ENCODE peak calls at places on chromosomes 3 and 15, in seven cellular contexts. D, E, X, U, S, G and P are unnamed samples.
A peak's percentile ranks its signal among the peaks of the same experiment; 100 is the strongest.

GRCh38 chr3:105867690-105868449 is 942 bp downstream of the CBLB start:
- DNase-seq in D (peak; percentile 6), E (no peak), X (no peak), U (no peak), S (peak; percentile 21), G (no peak), P (no peak)

GRCh38 chr3:141738636-141739363 is 702 bp downstream of the RNF7 start:
- DNase-seq in D (peak; percentile 53), E (no peak), X (no peak), U (no peak), S (peak; percentile 41), G (peak; percentile 45), P (peak; percentile 37)

GRCh38 chr15:63349156-63349555 is 32.5 kb downstream of the CA12 start:
- DNase-seq in D (no peak), E (no peak), X (no peak), U (no peak), S (no peak), G (no peak), P (no peak)

GRCh38 chr3:148723591-148723990 is 25.9 kb downstream of the AGTR1 start:
- DNase-seq in D (no peak), E (no peak), X (no peak), U (no peak), S (no peak), G (peak; percentile 38), P (no peak)

GRCh38 chr3:129614927-129615363 is 8.5 kb upstream of the PLXND1 start:
- DNase-seq in D (no peak), E (peak; percentile 86), X (no peak), U (peak; percentile 75), S (no peak), G (no peak), P (no peak)

GRCh38 chr15:68375716-68376220 is 56.2 kb downstream of the ITGA11 start:
- DNase-seq in D (no peak), E (no peak), X (no peak), U (peak; percentile 1), S (no peak), G (no peak), P (no peak)

GRCh38 chr3:15964605-15965061 is 166.9 kb upstream of the ANKRD28 start:
- DNase-seq in D (peak; percentile 25), E (no peak), X (no peak), U (no peak), S (no peak), G (peak; percentile 69), P (no peak)

GRCh38 chr15:68638953-68639500 is 60.2 kb downstream of the CORO2B start:
- DNase-seq in D (no peak), E (no peak), X (no peak), U (no peak), S (no peak), G (no peak), P (no peak)

GRCh38 chr15:41429003-41429890 is 12.4 kb downstream of the RTF1 start:
- DNase-seq in D (no peak), E (no peak), X (no peak), U (no peak), S (no peak), G (no peak), P (no peak)

GRCh38 chr3:65045138-65045537 is 357.3 kb upstream of the ADAMTS9 start:
- DNase-seq in D (no peak), E (no peak), X (no peak), U (no peak), S (no peak), G (no peak), P (no peak)

GRCh38 chr3:135143474-135143873 is 348.4 kb downstream of the EPHB1 start:
- DNase-seq in D (no peak), E (no peak), X (no peak), U (no peak), S (no peak), G (no peak), P (no peak)

GRCh38 chr3:144162042-144162441 is 190.4 kb downstream of the DIPK2A start:
- DNase-seq in D (no peak), E (no peak), X (no peak), U (no peak), S (no peak), G (no peak), P (no peak)

GRCh38 chr3:66425032-66425431 is 75.8 kb downstream of the LRIG1 start:
- DNase-seq in D (no peak), E (no peak), X (no peak), U (peak; percentile 71), S (no peak), G (no peak), P (no peak)

GRCh38 chr15:71753346-71753745 is 57.0 kb upstream of the NR2E3 start:
- DNase-seq in D (no peak), E (no peak), X (no peak), U (no peak), S (no peak), G (no peak), P (no peak)

GRCh38 chr3:177777699-177778098 is 580.4 kb upstream of the TBL1XR1 start:
- DNase-seq in D (peak; percentile 84), E (no peak), X (no peak), U (no peak), S (peak; percentile 8), G (peak; percentile 77), P (no peak)

GRCh38 chr3:56415672-56416071 is 52.6 kb downstream of the ERC2 start:
- DNase-seq in D (no peak), E (no peak), X (no peak), U (no peak), S (no peak), G (peak; percentile 16), P (no peak)

GRCh38 chr3:155323063-155323666 is 29.7 kb upstream of the STRIT1 start:
- DNase-seq in D (peak; percentile 83), E (no peak), X (no peak), U (no peak), S (peak; percentile 9), G (peak; percentile 88), P (peak; percentile 11)

GRCh38 chr3:4008205-4008604 is 209.0 kb downstream of the LRRN1 start:
- DNase-seq in D (no peak), E (no peak), X (no peak), U (no peak), S (no peak), G (no peak), P (no peak)

GRCh38 chr3:4006288-4006687 is 207.1 kb downstream of the LRRN1 start:
- DNase-seq in D (no peak), E (peak; percentile 30), X (no peak), U (no peak), S (no peak), G (no peak), P (no peak)

GRCh38 chr3:4011136-4011535 is 211.9 kb downstream of the LRRN1 start:
- DNase-seq in D (no peak), E (no peak), X (no peak), U (no peak), S (no peak), G (no peak), P (no peak)
- H3K4me3 ChIP-seq in D (no peak overlapping the region), E (no peak overlapping the region), X (no peak overlapping the region), U (no peak overlapping the region), S (no peak overlapping the region), G (no peak overlapping the region), P (no peak overlapping the region)

GRCh38 chr3:34856081-34856480 is 783.2 kb upstream of the ARPP21 start:
- DNase-seq in D (no peak), E (no peak), X (no peak), U (no peak), S (no peak), G (peak; percentile 74), P (no peak)

GRCh38 chr3:34858067-34858466 is 781.3 kb upstream of the ARPP21 start:
- DNase-seq in D (no peak), E (no peak), X (no peak), U (no peak), S (no peak), G (no peak), P (no peak)

GRCh38 chr3:34863485-34863884 is 775.8 kb upstream of the ARPP21 start:
- DNase-seq in D (no peak), E (no peak), X (no peak), U (no peak), S (no peak), G (no peak), P (no peak)

GRCh38 chr3:34856577-34856976 is 782.7 kb upstream of the ARPP21 start:
- DNase-seq in D (peak; percentile 40), E (no peak), X (no peak), U (no peak), S (no peak), G (peak; percentile 63), P (no peak)

GRCh38 chr3:34859741-34860140 is 779.6 kb upstream of the ARPP21 start:
- DNase-seq in D (no peak), E (no peak), X (no peak), U (no peak), S (no peak), G (peak; percentile 40), P (no peak)
- H3K4me3 ChIP-seq in D (no peak overlapping the region), E (no peak overlapping the region), X (no peak overlapping the region), U (no peak overlapping the region), S (no peak overlapping the region), G (no peak overlapping the region), P (no peak overlapping the region)

GRCh38 chr15:60370804-60371700 is 26.7 kb downstream of the ANXA2 start:
- DNase-seq in D (peak; percentile 96), E (peak; percentile 90), X (no peak), U (peak; percentile 72), S (no peak), G (no peak), P (peak; percentile 34)
- H3K4me3 ChIP-seq in D (no peak overlapping the region), E (no peak overlapping the region), X (no peak overlapping the region), U (no peak overlapping the region), S (no peak overlapping the region), G (no peak overlapping the region), P (no peak overlapping the region)

GRCh38 chr15:73049564-73050215 is 2.6 kb upstream of the NEO1 start:
- DNase-seq in D (no peak), E (no peak), X (no peak), U (no peak), S (no peak), G (no peak), P (no peak)

GRCh38 chr15:73051811-73052678 is at the start of gene NEO1:
- DNase-seq in D (peak; percentile 92), E (peak; percentile 90), X (peak; percentile 78), U (peak; percentile 88), S (peak; percentile 87), G (peak; percentile 91), P (peak; percentile 71)

GRCh38 chr15:73048624-73049295 is 3.5 kb upstream of the NEO1 start:
- DNase-seq in D (no peak), E (no peak), X (no peak), U (no peak), S (no peak), G (peak; percentile 85), P (no peak)

GRCh38 chr15:73051402-73051810 is 857 bp upstream of the NEO1 start:
- DNase-seq in D (peak; percentile 5), E (no peak), X (no peak), U (no peak), S (no peak), G (no peak), P (no peak)

DNA sequence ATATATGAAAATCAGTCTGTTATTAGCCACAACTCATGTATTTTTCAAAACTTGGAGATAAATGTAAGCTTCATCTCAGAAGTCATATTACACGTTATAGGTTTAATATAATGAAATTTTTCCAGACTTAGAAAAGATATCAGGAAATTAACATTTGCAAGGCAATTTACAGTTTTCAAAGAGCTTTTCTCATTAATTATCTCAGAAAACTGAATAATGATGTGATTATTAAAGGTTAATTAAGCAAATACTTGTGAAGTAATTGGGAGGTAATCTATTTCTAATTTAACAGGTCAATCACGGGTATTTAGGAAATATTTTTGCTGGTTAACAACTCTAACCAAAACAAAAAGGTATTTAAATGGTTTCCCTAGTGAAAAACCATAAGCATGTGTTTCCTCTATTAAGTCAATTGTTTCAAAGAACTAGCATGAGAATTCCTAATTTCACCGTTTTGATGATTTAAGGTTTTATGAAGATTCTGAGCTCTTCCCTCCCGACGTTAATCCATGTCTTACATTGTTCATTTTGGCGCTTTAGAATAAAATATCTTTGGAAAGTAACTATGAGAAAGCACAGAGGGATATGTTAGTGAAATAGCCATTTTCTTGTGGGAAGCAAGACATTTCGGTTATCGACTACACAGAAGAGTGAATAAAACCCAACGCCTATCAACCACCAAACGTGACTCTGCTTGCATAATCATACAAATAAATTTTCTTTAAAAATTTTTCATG is 1.5 kb upstream of the NEO1 start:
- DNase-seq in D (no peak), E (no peak), X (no peak), U (no peak), S (no peak), G (no peak), P (no peak)
- H3K4me3 ChIP-seq in D (peak overlapping the region; percentile 61), E (peak overlapping the region; percentile 84), X (no peak overlapping the region), U (peak overlapping the region; percentile 81), S (no peak overlapping the region), G (no peak overlapping the region), P (peak overlapping the region; percentile 74)